ENCODE peak calls at places on chromosomes 11 and 22, in four cellular contexts. F, E, G and M are unnamed samples.

GRCh38 chr11:46290598-46291309 is 13.3 kb downstream of the CREB3L1 start:
- DNase-seq in F (peak), E (peak), G (peak), M (peak)

GRCh38 chr11:11468919-11469318 is 115.9 kb upstream of the CSNK2A3 start:
- DNase-seq in F (peak), E (no peak), G (no peak), M (no peak)

GRCh38 chr11:73531386-73531785 is 66.5 kb downstream of the FAM168A start:
- DNase-seq in F (no peak), E (no peak), G (no peak), M (no peak)

GRCh38 chr11:1925373-1926155 is 6.1 kb downstream of the TNNT3 start:
- DNase-seq in F (no peak), E (no peak), G (no peak), M (no peak)

GRCh38 chr11:120578591-120579154 is 67.1 kb downstream of the GRIK4 start:
- DNase-seq in F (no peak), E (no peak), G (no peak), M (no peak)

GRCh38 chr11:86814775-86815174 is 14.4 kb downstream of the PRSS23 start:
- DNase-seq in F (peak), E (no peak), G (no peak), M (no peak)

GRCh38 chr11:23233075-23233474 is 372.8 kb upstream of the CCDC179 start:
- DNase-seq in F (peak), E (no peak), G (no peak), M (no peak)

GRCh38 chr11:9850224-9850895 is 186.5 kb downstream of the SWAP70 start:
- DNase-seq in F (peak), E (no peak), G (no peak), M (no peak)

GRCh38 chr11:121452609-121453150 is at the start of gene SORL1-AS1:
- DNase-seq in F (peak), E (no peak), G (no peak), M (peak)

GRCh38 chr11:45921561-45922424 is 663 bp upstream of the LARGE2 start:
- DNase-seq in F (no peak), E (peak), G (peak), M (peak)

GRCh38 chr11:102762414-102762813 is 18.0 kb downstream of the MMP10 start:
- DNase-seq in F (peak), E (no peak), G (no peak), M (no peak)

GRCh38 chr22:49619301-49619700 is 208.4 kb downstream of the BRD1 start:
- DNase-seq in F (no peak), E (no peak), G (no peak), M (no peak)
- H4K5ac ChIP-seq in F (no peak), E (no peak), G (no peak), M (no peak)

DNA sequence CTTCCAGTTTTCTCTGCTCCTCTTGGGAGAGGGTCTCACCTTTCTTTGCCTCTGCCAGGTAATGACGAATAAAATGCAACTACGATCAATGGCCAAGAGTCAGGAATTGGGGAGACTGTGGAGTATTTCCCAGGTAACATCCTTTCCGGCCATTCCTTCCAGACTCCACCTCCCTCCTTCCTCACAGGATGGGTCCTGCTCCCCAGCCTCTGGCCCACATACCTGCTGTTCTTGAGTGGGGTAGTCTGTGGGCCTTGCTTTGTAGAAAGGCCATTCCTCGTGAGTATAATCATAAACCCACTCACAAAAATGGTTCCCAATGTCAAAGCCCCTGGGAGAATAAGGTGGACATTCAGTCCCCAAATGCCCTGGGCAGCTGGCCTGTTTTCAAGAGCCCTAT is 1.5 kb upstream of the CPT1B start:
- DNase-seq in F (no peak), E (no peak), G (no peak), M (no peak)
- H4K5ac ChIP-seq in F (no peak), E (no peak), G (no peak), M (no peak)

GRCh38 chr22:17775781-17776470 is 1.7 kb upstream of the BID start:
- DNase-seq in F (no peak), E (no peak), G (no peak), M (no peak)

GRCh38 chr22:17778412-17778976 is 4.2 kb upstream of the BID start:
- DNase-seq in F (no peak), E (no peak), G (no peak), M (no peak)

GRCh38 chr22:17774928-17775675 is 833 bp upstream of the BID start:
- DNase-seq in F (no peak), E (no peak), G (no peak), M (no peak)

GRCh38 chr22:17777717-17778044 is 3.4 kb upstream of the BID start:
- DNase-seq in F (no peak), E (no peak), G (no peak), M (no peak)

GRCh38 chr22:17777005-17777716 is 2.9 kb upstream of the BID start:
- DNase-seq in F (no peak), E (no peak), G (no peak), M (no peak)
- H4K5ac ChIP-seq in F (no peak), E (no peak), G (no peak), M (no peak)

DNA sequence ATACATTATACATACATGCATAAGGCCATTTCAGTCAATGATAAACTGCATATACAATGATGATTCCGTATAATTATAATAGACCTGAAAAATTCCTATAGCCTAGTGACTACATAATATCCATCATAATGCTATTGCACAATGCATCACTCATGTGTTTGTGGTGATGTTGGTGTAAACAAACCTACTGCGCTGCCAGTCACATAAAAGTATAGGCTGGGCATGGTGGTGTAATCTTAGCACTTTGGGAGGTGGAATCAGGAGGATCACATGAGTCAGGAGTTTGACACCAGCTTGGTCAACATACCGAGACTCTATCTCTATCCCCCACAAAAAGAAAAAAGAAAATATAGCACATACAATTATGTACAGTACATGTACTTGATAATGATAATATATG is 163.7 kb upstream of the DDI1 start:
- DNase-seq in F (no peak), E (no peak), G (no peak), M (no peak)
- H4K5ac ChIP-seq in F (no peak), E (no peak), G (no peak), M (no peak)

GRCh38 chr22:44070029-44070428 is 45.9 kb downstream of the PARVB start:
- DNase-seq in F (no peak), E (no peak), G (no peak), M (no peak)
- H4K5ac ChIP-seq in F (no peak), E (no peak), G (no peak), M (no peak)